ENCODE peak calls at places on chromosome 10, in six cellular contexts. U, I, X, R, G and D are unnamed samples. For H3K4me1 and H3K36me3, the result is how much of the 10 kb centered on the place peaks cover.

GRCh38 chr10:97612386-97612785 is 20.9 kb downstream of the MORN4 start:
- DNase-seq in X (no peak), G (no peak), U (no peak), I (no peak), R (peak), D (peak)

GRCh38 chr10:3036155-3036554 is 31.2 kb upstream of the PFKP start:
- DNase-seq in G (no peak), R (no peak), I (no peak), X (no peak), U (no peak), D (no peak)

GRCh38 chr10:8438603-8439002 is 384.1 kb downstream of the GATA3 start:
- DNase-seq in X (no peak), I (no peak), G (no peak), R (no peak), U (no peak), D (no peak)

GRCh38 chr10:112835933-112836564 is 114.0 kb upstream of the TCF7L2 start:
- DNase-seq in I (no peak), R (no peak), G (no peak), X (no peak), U (no peak), D (peak)

GRCh38 chr10:110067960-110068770 is 60.4 kb downstream of the ADD3 start:
- DNase-seq in X (no peak), U (no peak), I (no peak), R (peak), G (no peak), D (no peak)

GRCh38 chr10:78966844-78967488 is 101.8 kb upstream of the ZMIZ1 start:
- DNase-seq in G (no peak), U (no peak), I (peak), X (no peak), R (no peak), D (no peak)

GRCh38 chr10:5595591-5596590 is 70.5 kb downstream of the ASB13 start:
- DNase-seq in G (no peak), X (no peak), R (no peak), I (no peak), U (no peak), D (peak)

GRCh38 chr10:125060851-125061556 is 99.4 kb downstream of the CTBP2 start:
- DNase-seq in U (peak), X (peak), R (peak), G (peak), I (peak), D (peak)

GRCh38 chr10:112208981-112209380 is 25.4 kb upstream of the GPAM start:
- DNase-seq in G (no peak), I (no peak), U (no peak), R (no peak), X (no peak), D (no peak)

GRCh38 chr10:103808784-103809183 is 46.6 kb downstream of the SH3PXD2A start:
- DNase-seq in G (no peak), U (no peak), X (no peak), I (no peak), R (no peak), D (peak)

GRCh38 chr10:64130152-64130551 is 609.0 kb downstream of the REEP3 start:
- DNase-seq in U (no peak), G (no peak), X (no peak), I (no peak), R (no peak), D (no peak)

GRCh38 chr10:26556756-26557640 is 118.9 kb downstream of the APBB1IP start:
- DNase-seq in R (peak), X (peak), U (no peak), G (no peak), I (no peak), D (no peak)

GRCh38 chr10:3526721-3527120 is 258.3 kb downstream of the KLF6 start:
- DNase-seq in X (no peak), U (no peak), R (no peak), I (no peak), G (no peak), D (no peak)

GRCh38 chr10:30300728-30301127 is 48.4 kb downstream of the MTPAP start:
- DNase-seq in I (no peak), U (no peak), R (no peak), G (no peak), X (no peak), D (no peak)

GRCh38 chr10:66996996-66997395 is 71.2 kb downstream of the LRRTM3 start:
- DNase-seq in U (no peak), I (no peak), G (no peak), R (no peak), X (no peak), D (no peak)

GRCh38 chr10:62917475-62918238 is 101.5 kb upstream of the EGR2 start:
- DNase-seq in X (no peak), G (no peak), R (no peak), U (no peak), I (no peak), D (no peak)

GRCh38 chr10:23001901-23002516 is 74.2 kb downstream of the ARMC3 start:
- DNase-seq in U (no peak), I (no peak), R (no peak), X (no peak), G (no peak), D (no peak)

GRCh38 chr10:88521806-88522205 is 61.3 kb downstream of the RNLS start:
- DNase-seq in I (no peak), X (no peak), G (no peak), U (no peak), R (no peak), D (no peak)

GRCh38 chr10:86579883-86580548 is 58.4 kb upstream of the WAPL start:
- DNase-seq in I (no peak), G (no peak), X (no peak), U (no peak), R (no peak), D (no peak)

GRCh38 chr10:99595770-99596465 is 24.3 kb downstream of the SLC25A28 start:
- DNase-seq in X (no peak), I (no peak), R (no peak), G (no peak), U (no peak), D (no peak)

GRCh38 chr10:77516575-77516974 is 121.0 kb downstream of the KCNMA1 start:
- DNase-seq in X (no peak), I (no peak), R (no peak), G (no peak), U (no peak), D (no peak)

GRCh38 chr10:77520290-77520689 is 117.3 kb downstream of the KCNMA1 start:
- DNase-seq in I (no peak), X (no peak), U (no peak), G (no peak), R (no peak), D (no peak)

GRCh38 chr10:77518258-77518909 is 119.2 kb downstream of the KCNMA1 start:
- DNase-seq in X (no peak), U (no peak), I (no peak), R (no peak), G (no peak), D (no peak)

GRCh38 chr10:77520995-77521394 is 116.6 kb downstream of the KCNMA1 start:
- DNase-seq in R (no peak), I (no peak), G (no peak), U (no peak), X (no peak), D (no peak)

GRCh38 chr10:77518910-77519274 is 118.7 kb downstream of the KCNMA1 start:
- DNase-seq in R (no peak), X (no peak), G (no peak), I (no peak), U (no peak), D (no peak)
- H3K4me1 ChIP-seq in R (under half), X (under half), G (under half), I (under half), U (under half), D (under half)

GRCh38 chr10:70163448-70163847 is 6.9 kb downstream of the SAR1A start:
- DNase-seq in U (no peak), X (no peak), R (no peak), G (no peak), I (no peak), D (no peak)
- H3K36me3 ChIP-seq in U (under half), X (under half), R (half or more), G (under half), I (under half), D (under half)

DNA sequence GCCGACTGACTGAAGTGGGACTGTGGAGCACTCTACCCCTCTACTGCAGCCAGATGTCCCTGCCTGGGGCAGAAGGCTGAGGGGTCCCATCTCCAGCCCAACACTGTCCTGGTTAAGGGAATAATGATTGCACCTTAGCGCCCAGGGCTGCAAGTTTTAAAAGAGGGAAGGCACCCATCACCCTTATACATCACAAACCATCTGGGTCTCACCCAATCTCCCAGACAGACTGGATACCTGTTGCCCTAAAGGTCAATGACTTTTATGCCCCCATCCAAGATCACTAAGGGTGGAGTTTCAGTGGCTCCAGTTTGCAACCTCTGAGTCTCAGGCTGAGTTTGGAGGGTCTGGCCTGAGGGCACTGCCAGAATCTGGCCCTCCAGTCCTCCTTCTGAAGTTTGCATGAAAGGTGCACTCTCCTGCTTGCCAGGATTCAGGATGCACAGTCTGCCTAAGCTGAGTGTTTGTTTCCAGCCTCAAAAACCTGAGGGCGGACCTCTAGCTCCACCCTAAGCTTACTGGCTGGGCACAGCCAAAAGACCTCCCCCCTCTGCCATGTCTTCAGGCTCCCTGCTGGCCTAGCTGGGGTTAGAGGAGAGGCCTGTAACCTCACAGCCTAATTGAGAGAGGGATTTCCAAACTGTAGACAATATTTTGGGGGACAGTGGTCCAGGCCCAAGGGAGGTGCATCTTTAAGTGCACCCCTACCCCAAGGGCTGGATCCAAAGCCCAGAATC is 2.5 kb upstream of the EMX2 start:
- DNase-seq in U (peak), X (no peak), R (no peak), G (no peak), I (no peak), D (no peak)
- TF ChIP-seq POLR2A in U (peak), X (no peak), R (no peak), G (no peak), I (no peak), D (no peak)

GRCh38 chr10:75129537-75129936 is 18.1 kb downstream of the SAMD8 start:
- DNase-seq in I (no peak), U (no peak), R (no peak), G (no peak), X (no peak), D (no peak)
- H3K4me1 ChIP-seq in I (under half), U (under half), R (under half), G (under half), X (under half), D (under half)

DNA sequence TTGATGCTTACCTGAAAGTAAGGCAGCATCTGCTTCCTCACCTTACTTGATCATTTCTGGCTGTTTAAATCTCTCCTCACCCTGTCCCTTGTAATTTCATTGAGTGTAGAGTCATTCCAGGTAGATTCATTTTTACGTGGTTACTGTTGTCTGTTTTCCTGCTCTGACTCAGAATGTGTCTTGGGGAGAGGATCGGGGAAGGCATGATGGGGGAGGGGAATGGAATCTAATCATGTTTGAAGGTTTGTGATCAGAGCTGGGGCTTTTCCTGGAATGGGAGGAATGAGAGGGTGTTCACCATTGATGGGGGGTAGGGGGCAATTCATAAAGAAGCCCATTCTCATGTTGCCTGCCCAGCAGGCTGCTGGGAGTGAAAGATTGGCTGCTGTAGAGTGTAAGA is 18.7 kb downstream of the SEC24C start:
- DNase-seq in G (no peak), I (no peak), R (no peak), U (no peak), X (no peak), D (no peak)
- H3K36me3 ChIP-seq in G (half or more), I (half or more), R (half or more), U (under half), X (half or more), D (half or more)